ENCODE peak calls at places on chromosomes 4 and X, in ten cellular contexts. A, O, X, Z, N, R, J, M, T and V are unnamed samples.

GRCh38 chrX:136310411-136310810 is 9.6 kb downstream of the ADGRG4 start:
- DNase-seq in A (no peak), O (no peak), X (no peak), Z (no peak), N (no peak), R (no peak), J (no peak), M (no peak), T (no peak), V (peak)

GRCh38 chr4:64643841-64644240 is 234.6 kb upstream of the TECRL start:
- DNase-seq in A (no peak), O (no peak), X (no peak), Z (no peak), N (no peak), R (no peak), J (no peak), M (no peak), T (no peak), V (no peak)

GRCh38 chrX:129323115-129323514 is 200.2 kb downstream of the SMARCA1 start:
- DNase-seq in A (no peak), O (no peak), X (no peak), Z (no peak), N (no peak), R (no peak), J (no peak), M (no peak), T (no peak), V (no peak)

GRCh38 chr4:122602277-122603142 is 18.4 kb downstream of the IL21 start:
- DNase-seq in A (no peak), O (no peak), X (no peak), Z (no peak), N (no peak), R (no peak), J (no peak), M (no peak), T (peak), V (peak)

GRCh38 chr4:2427383-2428334 is 8.9 kb downstream of the CFAP99 start:
- DNase-seq in A (no peak), O (no peak), X (no peak), Z (no peak), N (no peak), R (no peak), J (no peak), M (no peak), T (no peak), V (no peak)

GRCh38 chr4:126702747-126703146 is 930.0 kb upstream of the INTU start:
- DNase-seq in A (no peak), O (no peak), X (no peak), Z (no peak), N (no peak), R (no peak), J (no peak), M (no peak), T (no peak), V (peak)

GRCh38 chr4:61540944-61541343 is 340.8 kb downstream of the ADGRL3 start:
- DNase-seq in A (no peak), O (no peak), X (no peak), Z (no peak), N (no peak), R (no peak), J (no peak), M (no peak), T (no peak), V (no peak)

GRCh38 chr4:89836031-89836777 is 757 bp downstream of the SNCA start:
- DNase-seq in A (no peak), O (peak), X (no peak), Z (no peak), N (no peak), R (no peak), J (peak), M (no peak), T (peak), V (no peak)

GRCh38 chrX:49211074-49211473 is 11.1 kb upstream of the SYP start:
- DNase-seq in A (no peak), O (no peak), X (no peak), Z (no peak), N (no peak), R (no peak), J (no peak), M (no peak), T (no peak), V (no peak)

GRCh38 chr4:185265942-185266341 is 56.5 kb downstream of the SNX25 start:
- DNase-seq in A (no peak), O (no peak), X (no peak), Z (no peak), N (no peak), R (no peak), J (no peak), M (no peak), T (no peak), V (peak)

GRCh38 chr4:7255996-7256395 is 63.7 kb downstream of the SORCS2 start:
- DNase-seq in A (no peak), O (no peak), X (no peak), Z (no peak), N (no peak), R (no peak), J (no peak), M (no peak), T (no peak), V (no peak)

GRCh38 chr4:179521937-179522336 is 2079.7 kb upstream of the AGA start:
- DNase-seq in A (no peak), O (no peak), X (no peak), Z (no peak), N (no peak), R (no peak), J (no peak), M (no peak), T (no peak), V (no peak)

GRCh38 chrX:17812763-17813162 is 48.3 kb downstream of the RAI2 start:
- DNase-seq in A (no peak), O (no peak), X (no peak), Z (no peak), N (no peak), R (no peak), J (peak), M (no peak), T (no peak), V (no peak)

GRCh38 chr4:104890598-104890997 is 256.1 kb upstream of the TET2 start:
- DNase-seq in A (no peak), O (no peak), X (no peak), Z (no peak), N (no peak), R (no peak), J (no peak), M (no peak), T (no peak), V (no peak)

GRCh38 chrX:121958886-121959285 is 911.5 kb downstream of the GLUD2 start:
- DNase-seq in A (no peak), O (no peak), X (no peak), Z (no peak), N (no peak), R (no peak), J (no peak), M (no peak), T (no peak), V (peak)

GRCh38 chrX:41921492-41922124 is 1.7 kb downstream of the CASK start:
- DNase-seq in A (no peak), O (no peak), X (no peak), Z (no peak), N (no peak), R (no peak), J (no peak), M (no peak), T (peak), V (no peak)

GRCh38 chr4:100977746-100978397 is 369.5 kb downstream of the PPP3CA start:
- DNase-seq in A (no peak), O (no peak), X (no peak), Z (peak), N (no peak), R (no peak), J (no peak), M (no peak), T (no peak), V (no peak)

GRCh38 chr4:105471566-105472176 is 2.2 kb downstream of the PPA2 start:
- DNase-seq in A (peak), O (peak), X (peak), Z (peak), N (peak), R (peak), J (peak), M (peak), T (peak), V (peak)

GRCh38 chr4:44157611-44158277 is 290.9 kb downstream of the KCTD8 start:
- DNase-seq in A (no peak), O (no peak), X (no peak), Z (peak), N (no peak), R (no peak), J (no peak), M (no peak), T (no peak), V (no peak)